ENCODE peak calls at places on chromosomes 16 and 17, in six cellular contexts. B, V, E, D, T and X are unnamed samples.
A peak's percentile ranks its signal among the peaks of the same experiment; 100 is the strongest.

GRCh38 chr17:4881761-4882555 is 17.4 kb upstream of the C17orf107 start:
- DNase-seq in E (no peak), V (peak; percentile 83), T (no peak), B (peak; percentile 71), D (peak; percentile 80), X (no peak)

GRCh38 chr16:78292726-78293380 is 193.4 kb downstream of the WWOX start:
- DNase-seq in B (no peak), T (no peak), D (no peak), E (no peak), V (no peak), X (no peak)

GRCh38 chr16:67608367-67608766 is 36.6 kb upstream of the CARMIL2 start:
- DNase-seq in B (no peak), D (no peak), E (no peak), V (no peak), T (no peak), X (no peak)

GRCh38 chr16:48317614-48318013 is 67.6 kb downstream of the SIAH1 start:
- DNase-seq in T (no peak), B (no peak), E (no peak), V (no peak), D (no peak), X (no peak)

GRCh38 chr16:11078812-11079459 is 134.6 kb downstream of the CLEC16A start:
- DNase-seq in V (no peak), B (no peak), D (peak; percentile 56), T (peak; percentile 94), E (no peak), X (no peak)

GRCh38 chr17:78019367-78019975 is 61.0 kb downstream of the TNRC6C start:
- DNase-seq in E (peak; percentile 9), V (no peak), B (no peak), T (no peak), D (no peak), X (no peak)

GRCh38 chr17:51374220-51374619 is 113.9 kb downstream of the UTP18 start:
- DNase-seq in E (no peak), T (no peak), V (no peak), B (no peak), D (no peak), X (no peak)

GRCh38 chr17:31373150-31374082 is 18.1 kb upstream of the RAB11FIP4 start:
- DNase-seq in B (no peak), T (no peak), D (no peak), E (peak; percentile 31), V (no peak), X (no peak)

GRCh38 chr16:72072514-72073342 is 9.7 kb downstream of the HPR start:
- DNase-seq in B (no peak), E (no peak), T (no peak), V (no peak), D (no peak), X (no peak)

GRCh38 chr17:41186872-41187271 is 2.2 kb upstream of the KRTAP4-1 start:
- DNase-seq in T (no peak), V (no peak), E (no peak), B (no peak), D (no peak), X (no peak)

GRCh38 chr17:12928736-12929135 is 89.1 kb downstream of the ELAC2 start:
- DNase-seq in B (no peak), V (no peak), D (no peak), T (no peak), E (no peak), X (peak; percentile 87)

GRCh38 chr17:550776-551175 is 163.9 kb downstream of the VPS53 start:
- DNase-seq in V (no peak), T (no peak), D (no peak), E (no peak), B (no peak), X (no peak)

GRCh38 chr16:69324013-69324531 is 6.3 kb downstream of the PDF start:
- DNase-seq in V (peak; percentile 76), E (no peak), D (peak; percentile 65), B (no peak), T (no peak), X (no peak)

GRCh38 chr17:78341559-78342437 is 18.1 kb downstream of the SOCS3 start:
- DNase-seq in V (peak; percentile 79), T (peak; percentile 89), D (peak; percentile 80), B (peak; percentile 83), E (no peak), X (no peak)

GRCh38 chr16:73022534-73022933 is 25.4 kb downstream of the ZFHX3 start:
- DNase-seq in V (no peak), D (no peak), B (no peak), T (peak; percentile 50), E (no peak), X (no peak)

GRCh38 chr16:27982184-27982583 is 81.3 kb downstream of the GSG1L start:
- DNase-seq in V (no peak), E (no peak), B (no peak), T (no peak), D (no peak), X (no peak)

GRCh38 chr17:1649116-1649843 is 386 bp downstream of the RILP start:
- DNase-seq in D (peak; percentile 81), B (peak; percentile 78), T (peak; percentile 96), E (no peak), V (peak; percentile 83), X (peak; percentile 97)
- TF ChIP-seq EP300 in D (no peak), B (no peak), T (no peak), E (no peak), V (no peak), X (no peak)

GRCh38 chr17:19262650-19263620 is 25.8 kb downstream of the EPN2 start:
- DNase-seq in V (no peak), T (peak; percentile 52), D (no peak), B (no peak), E (no peak), X (no peak)
- H3K4me1 ChIP-seq in V (peaks cover 44% of the 10 kb centered on the region), T (peaks cover 77% of the 10 kb centered on the region), D (peaks cover 15% of the 10 kb centered on the region), B (peaks cover 16% of the 10 kb centered on the region), E (no peaks in the 10 kb centered on the region), X (peaks cover 81% of the 10 kb centered on the region)

GRCh38 chr16:14215941-14216340 is 144.8 kb downstream of the MRTFB start:
- DNase-seq in V (no peak), E (no peak), B (no peak), T (no peak), D (no peak), X (no peak)
- TF ChIP-seq EP300 in V (no peak), E (no peak), B (no peak), T (no peak), D (no peak), X (no peak)

GRCh38 chr17:38896373-38896954 is 26.6 kb downstream of the LASP1 start:
- DNase-seq in B (no peak), E (no peak), V (no peak), D (no peak), T (no peak), X (no peak)
- H3K4me1 ChIP-seq in B (peaks cover 71% of the 10 kb centered on the region), E (peaks cover 28% of the 10 kb centered on the region), V (peaks cover 78% of the 10 kb centered on the region), D (peaks cover 40% of the 10 kb centered on the region), T (peaks cover 77% of the 10 kb centered on the region), X (peaks cover 96% of the 10 kb centered on the region)

DNA sequence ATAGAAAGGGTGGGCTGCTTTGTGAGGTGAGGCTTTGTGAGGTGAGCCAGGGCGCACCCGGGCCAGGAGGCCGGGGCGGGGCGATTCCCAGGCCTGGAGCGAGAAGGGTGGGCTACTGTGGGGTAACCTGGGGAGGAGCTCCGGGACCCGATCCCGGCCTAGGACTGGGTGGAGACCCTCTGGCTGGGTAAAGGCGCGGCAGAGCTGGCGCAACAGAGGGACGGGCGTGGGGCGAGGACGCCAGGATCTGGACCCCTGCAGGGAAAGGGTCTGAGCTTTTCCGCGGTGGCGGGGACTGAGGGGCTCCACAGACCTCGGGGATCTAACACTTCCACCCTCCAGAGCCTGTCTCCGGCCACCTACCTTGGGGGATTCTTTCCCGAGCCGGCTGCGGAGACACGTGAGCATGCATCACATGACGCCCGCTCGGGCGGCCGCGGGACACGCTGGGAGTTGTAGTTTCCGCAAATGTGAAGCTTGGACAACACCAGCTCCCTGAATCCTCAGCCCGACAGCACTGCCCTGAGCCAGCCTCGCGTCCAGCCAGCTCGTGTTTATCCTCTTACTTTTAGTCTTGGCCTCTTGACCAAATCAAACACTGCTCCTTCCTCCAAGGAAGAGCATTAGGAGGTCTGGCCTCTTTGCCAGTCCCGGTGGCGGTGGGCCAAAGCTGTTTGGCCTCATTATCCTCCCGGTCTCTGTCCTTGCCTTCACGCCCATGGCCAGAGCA is at the start of gene SLC38A7:
- DNase-seq in D (peak; percentile 90), V (peak; percentile 87), T (peak; percentile 94), B (peak; percentile 97), E (no peak), X (peak; percentile 98)
- TF ChIP-seq EP300 in D (no peak), V (no peak), T (no peak), B (no peak), E (no peak), X (no peak)

GRCh38 chr17:17568772-17569195 is 22.7 kb downstream of the PEMT start:
- DNase-seq in B (peak; percentile 95), E (no peak), D (peak; percentile 80), T (no peak), V (peak; percentile 92), X (no peak)
- H3K4me1 ChIP-seq in B (no peaks in the 10 kb centered on the region), E (no peaks in the 10 kb centered on the region), D (peaks cover 6% of the 10 kb centered on the region), T (peaks cover 36% of the 10 kb centered on the region), V (peaks cover 61% of the 10 kb centered on the region), X (peaks cover 44% of the 10 kb centered on the region)

GRCh38 chr17:50173335-50173941 is 7.6 kb downstream of the SGCA start:
- DNase-seq in E (no peak), D (no peak), B (no peak), T (no peak), V (no peak), X (no peak)
- TF ChIP-seq EP300 in E (no peak), D (no peak), B (no peak), T (no peak), V (no peak), X (no peak)

GRCh38 chr17:76432004-76432403 is 20.9 kb downstream of the UBE2O start:
- DNase-seq in T (no peak), D (no peak), B (no peak), V (no peak), E (no peak), X (no peak)

GRCh38 chr17:76431509-76431908 is 21.4 kb downstream of the UBE2O start:
- DNase-seq in D (no peak), V (no peak), T (no peak), E (no peak), B (no peak), X (no peak)

GRCh38 chr17:76433693-76434092 is 19.3 kb downstream of the UBE2O start:
- DNase-seq in D (no peak), E (no peak), T (no peak), B (no peak), V (no peak), X (no peak)

GRCh38 chr17:76434870-76435269 is 18.1 kb downstream of the UBE2O start:
- DNase-seq in E (no peak), V (no peak), T (no peak), D (no peak), B (no peak), X (no peak)

GRCh38 chr17:76432712-76433336 is 20.1 kb downstream of the UBE2O start:
- DNase-seq in D (no peak), T (no peak), V (no peak), B (no peak), E (no peak), X (no peak)
- H3K4me1 ChIP-seq in D (peaks cover 5% of the 10 kb centered on the region), T (peaks cover 8% of the 10 kb centered on the region), V (peaks cover 4% of the 10 kb centered on the region), B (peaks cover 9% of the 10 kb centered on the region), E (peaks cover 18% of the 10 kb centered on the region), X (peaks cover 9% of the 10 kb centered on the region)